ENCODE peak calls at places on chromosome 1, in five cellular contexts. One of them, this sample, is unnamed.

GRCh38 chr1:11804666-11805453 is 904 bp downstream of the MTHFR start:
- DNase-seq in WERI-Rb-1: no peak
- DNase-seq in lung: peak
- DNase-seq in omental fat pad: no peak
- DNase-seq in DMS53: peak
- DNase-seq in this sample: peak

GRCh38 chr1:165842363-165843129 is 15.1 kb downstream of the UCK2 start:
- DNase-seq in lung: no peak
- DNase-seq in WERI-Rb-1: peak
- DNase-seq in DMS53: peak
- DNase-seq in omental fat pad: no peak
- DNase-seq in this sample: no peak

GRCh38 chr1:234437423-234438171 is 41.4 kb downstream of the TARBP1 start:
- DNase-seq in lung: no peak
- DNase-seq in omental fat pad: no peak
- DNase-seq in DMS53: no peak
- DNase-seq in WERI-Rb-1: no peak
- DNase-seq in this sample: no peak

GRCh38 chr1:208117817-208118216 is 126.4 kb downstream of the PLXNA2 start:
- DNase-seq in DMS53: no peak
- DNase-seq in lung: no peak
- DNase-seq in WERI-Rb-1: no peak
- DNase-seq in omental fat pad: no peak
- DNase-seq in this sample: no peak

GRCh38 chr1:231493421-231494185 is 34.9 kb upstream of the TSNAX start:
- DNase-seq in omental fat pad: no peak
- DNase-seq in DMS53: no peak
- DNase-seq in lung: no peak
- DNase-seq in WERI-Rb-1: no peak
- DNase-seq in this sample: no peak

GRCh38 chr1:44464361-44464760 is 59.3 kb downstream of the RNF220 start:
- DNase-seq in omental fat pad: no peak
- DNase-seq in DMS53: no peak
- DNase-seq in lung: no peak
- DNase-seq in WERI-Rb-1: no peak
- DNase-seq in this sample: no peak

GRCh38 chr1:227273557-227273956 is 44.7 kb downstream of the CDC42BPA start:
- DNase-seq in omental fat pad: no peak
- DNase-seq in lung: no peak
- DNase-seq in WERI-Rb-1: no peak
- DNase-seq in DMS53: peak
- DNase-seq in this sample: no peak

GRCh38 chr1:74344396-74344795 is 109.2 kb downstream of the TNNI3K start:
- DNase-seq in DMS53: peak
- DNase-seq in omental fat pad: no peak
- DNase-seq in lung: no peak
- DNase-seq in WERI-Rb-1: no peak
- DNase-seq in this sample: no peak

GRCh38 chr1:27366113-27366410 is 699 bp downstream of the MAP3K6 start:
- DNase-seq in DMS53: peak
- DNase-seq in lung: peak
- DNase-seq in WERI-Rb-1: peak
- DNase-seq in omental fat pad: peak
- DNase-seq in this sample: no peak

GRCh38 chr1:198187973-198188588 is 31.3 kb downstream of the NEK7 start:
- DNase-seq in omental fat pad: no peak
- DNase-seq in lung: no peak
- DNase-seq in WERI-Rb-1: no peak
- DNase-seq in DMS53: no peak
- DNase-seq in this sample: no peak